ENCODE peak calls at places on chromosomes 1 and 21, in eight cellular contexts. U is stimulated activated CD8-positive, alpha-beta memory T cell treated with anti-CD3 and anti-CD28 coated beads, Interleukin-15, amount 100 ng/mL, for 4 hours; K is stimulated activated CD4-positive, alpha-beta T cell treated with anti-CD3 and anti-CD28 coated beads, Interleukin-4, amount 100 ng/mL, for 4 hours; L is stomach; A is effector memory CD4-positive, alpha-beta T cell; T is T-helper 2 cell; O is occipital lobe; D is IMR-90. Z is an unnamed sample.

GRCh38 chr1:7302873-7303272 is 468.2 kb upstream of the VAMP3 start:
- DNase-seq in T (no peak), D (no peak), L (no peak), O (no peak), U (no peak), A (no peak), K (no peak), Z (no peak)

GRCh38 chr1:171220551-171221175 is 27.6 kb upstream of the FMO1 start:
- DNase-seq in K (no peak), A (no peak), O (no peak), L (no peak), U (no peak), D (peak), T (no peak), Z (no peak)

GRCh38 chr1:32798679-32799416 is 18.3 kb downstream of the YARS1 start:
- DNase-seq in O (no peak), T (peak), L (no peak), K (no peak), U (no peak), A (no peak), D (no peak), Z (no peak)

GRCh38 chr1:232440325-232441059 is 189.4 kb downstream of the SIPA1L2 start:
- DNase-seq in L (no peak), K (no peak), U (no peak), O (no peak), A (no peak), D (no peak), T (no peak), Z (peak)

GRCh38 chr1:145983206-145983675 is 13.1 kb downstream of the TXNIP start:
- DNase-seq in D (no peak), O (no peak), A (no peak), L (peak), T (no peak), U (no peak), K (no peak), Z (peak)

GRCh38 chr1:209936125-209936524 is 1.9 kb upstream of the SYT14 start:
- DNase-seq in L (no peak), T (no peak), D (no peak), K (no peak), O (no peak), U (no peak), A (no peak), Z (no peak)

GRCh38 chr21:27693376-27693775 is 726.5 kb upstream of the ADAMTS5 start:
- DNase-seq in L (no peak), O (no peak), T (no peak), U (no peak), D (peak), A (no peak), K (no peak), Z (peak)

GRCh38 chr21:43193651-43194302 is 25.0 kb downstream of the CRYAA start:
- DNase-seq in U (no peak), D (peak), A (no peak), K (no peak), O (no peak), L (no peak), T (no peak), Z (peak)

GRCh38 chr1:224565611-224566406 is 50.3 kb upstream of the CNIH3 start:
- DNase-seq in O (no peak), A (no peak), U (no peak), T (no peak), D (peak), K (no peak), L (no peak), Z (no peak)

GRCh38 chr1:159594581-159594980 is 7.0 kb downstream of the APCS start:
- DNase-seq in D (no peak), T (no peak), L (no peak), K (no peak), U (no peak), A (no peak), O (no peak), Z (no peak)

GRCh38 chr1:78092686-78093085 is 46.9 kb downstream of the GIPC2 start:
- DNase-seq in D (no peak), T (no peak), L (no peak), K (no peak), A (no peak), O (no peak), U (no peak), Z (no peak)

GRCh38 chr1:214107322-214108096 is 119.7 kb downstream of the PROX1 start:
- DNase-seq in L (peak), T (no peak), U (no peak), K (no peak), D (peak), A (no peak), O (no peak), Z (no peak)

GRCh38 chr1:7938070-7938469 is 2.6 kb downstream of the TNFRSF9 start:
- DNase-seq in T (no peak), U (no peak), O (no peak), L (no peak), D (no peak), K (no peak), A (no peak), Z (no peak)

GRCh38 chr1:223022641-223023473 is 120.2 kb downstream of the TLR5 start:
- DNase-seq in U (no peak), K (no peak), O (no peak), D (no peak), A (no peak), T (no peak), L (no peak), Z (no peak)

GRCh38 chr1:8681911-8682310 is 135.5 kb downstream of the RERE start:
- DNase-seq in O (no peak), A (no peak), T (no peak), U (no peak), K (no peak), D (no peak), L (no peak), Z (no peak)

GRCh38 chr1:229620876-229621275 is 5.0 kb downstream of the TAF5L start:
- DNase-seq in U (no peak), O (no peak), L (no peak), D (peak), A (no peak), T (no peak), K (no peak), Z (no peak)

GRCh38 chr1:182384387-182384960 is 7.1 kb downstream of the GLUL start:
- DNase-seq in A (no peak), T (no peak), O (no peak), U (no peak), L (no peak), K (no peak), D (no peak), Z (no peak)

GRCh38 chr1:58986996-58987767 is 203.3 kb upstream of the JUN start:
- DNase-seq in L (no peak), K (no peak), T (no peak), A (no peak), U (no peak), O (no peak), D (peak), Z (no peak)

GRCh38 chr1:96980448-96980847 is 258.9 kb downstream of the PTBP2 start:
- DNase-seq in A (no peak), L (no peak), U (no peak), K (no peak), O (no peak), D (no peak), T (no peak), Z (no peak)

GRCh38 chr1:12369258-12369657 is 139.4 kb downstream of the VPS13D start:
- DNase-seq in D (peak), T (no peak), O (no peak), K (no peak), L (no peak), A (no peak), U (no peak), Z (no peak)

GRCh38 chr1:186286615-186287317 is 88.3 kb downstream of the TPR start:
- DNase-seq in O (no peak), L (no peak), K (no peak), A (no peak), T (no peak), D (peak), U (no peak), Z (no peak)

GRCh38 chr1:213987422-213987875 is 324 bp upstream of the PROX1 start:
- DNase-seq in A (no peak), K (no peak), O (no peak), D (no peak), U (no peak), L (peak), T (no peak), Z (no peak)

GRCh38 chr1:246335126-246335525 is 172.0 kb downstream of the SMYD3 start:
- DNase-seq in U (no peak), A (no peak), O (no peak), T (no peak), K (no peak), D (no peak), L (no peak), Z (no peak)

GRCh38 chr1:7576946-7577657 is 194.0 kb upstream of the VAMP3 start:
- DNase-seq in A (no peak), L (no peak), T (no peak), O (no peak), D (peak), U (no peak), K (no peak), Z (no peak)

GRCh38 chr1:21651214-21652042 is 17.7 kb downstream of the RAP1GAP start:
- DNase-seq in A (peak), K (peak), L (peak), O (peak), D (no peak), T (peak), U (peak), Z (no peak)

GRCh38 chr1:17588048-17588781 is 48.7 kb downstream of the ARHGEF10L start:
- DNase-seq in T (no peak), O (no peak), U (no peak), A (no peak), D (peak), L (peak), K (no peak), Z (peak)

GRCh38 chr21:28833181-28833580 is 159.5 kb downstream of the LTN1 start:
- DNase-seq in U (no peak), T (no peak), O (no peak), K (no peak), D (peak), L (no peak), A (no peak), Z (no peak)

GRCh38 chr1:233490488-233490887 is 123.4 kb upstream of the KCNK1 start:
- DNase-seq in A (no peak), K (no peak), L (no peak), T (no peak), U (no peak), O (no peak), D (no peak), Z (no peak)

GRCh38 chr1:212915245-212916091 is 34.9 kb upstream of the VASH2 start:
- DNase-seq in L (no peak), U (no peak), D (peak), T (no peak), O (no peak), A (no peak), K (no peak), Z (no peak)

GRCh38 chr1:218473527-218473926 is 128.4 kb downstream of the TGFB2 start:
- DNase-seq in U (no peak), O (no peak), D (peak), A (no peak), T (no peak), K (no peak), L (no peak), Z (peak)

GRCh38 chr21:44487831-44488230 is 32.5 kb downstream of the LRRC3 start:
- DNase-seq in D (peak), K (peak), L (no peak), O (no peak), U (no peak), A (no peak), T (no peak), Z (peak)

GRCh38 chr1:33055210-33055991 is 18.7 kb upstream of the AK2 start:
- DNase-seq in T (peak), U (no peak), K (peak), L (peak), O (no peak), A (no peak), D (peak), Z (peak)

Z was measured in MV-4-11.